ENCODE peak calls at places on chromosomes 1 and 21, in nine cellular contexts. M is fibroblast of lung; F is HFFc6; Z is A172; L is HS-5; P is retinal pigment epithelial cell; A is GM12865; K is stimulated activated CD8-positive, alpha-beta memory T cell treated with anti-CD3 and anti-CD28 coated beads, Interleukin-4, amount 100 ng/mL, for 4 hours; X is neural crest cell. T is an unnamed sample.

GRCh38 chr1:109826446-109826845 is 62.7 kb upstream of the EPS8L3 start:
- DNase-seq in M (no peak), F (no peak), Z (no peak), L (no peak), P (no peak), A (no peak), K (no peak), X (no peak), T (no peak)

GRCh38 chr21:35467536-35467935 is 418.4 kb upstream of the RUNX1 start:
- DNase-seq in M (no peak), F (peak; percentile 68), Z (no peak), L (no peak), P (no peak), A (no peak), K (no peak), X (no peak), T (peak; percentile 41)

GRCh38 chr1:143699731-143700130 is 272.1 kb downstream of the FAM72C start:
- DNase-seq in M (no peak), F (no peak), Z (no peak), L (no peak), P (no peak), A (no peak), K (no peak), X (no peak), T (no peak)

GRCh38 chr1:174413632-174414031 is 34.1 kb upstream of the GPR52 start:
- DNase-seq in M (peak; percentile 57), F (no peak), Z (no peak), L (no peak), P (no peak), A (no peak), K (no peak), X (no peak), T (peak; percentile 5)

GRCh38 chr21:28294046-28294445 is 698.6 kb downstream of the LTN1 start:
- DNase-seq in M (peak; percentile 42), F (peak; percentile 56), Z (peak; percentile 65), L (peak; percentile 49), P (no peak), A (no peak), K (no peak), X (no peak), T (peak; percentile 69)

GRCh38 chr1:53550201-53550741 is 91.1 kb downstream of the DMRTB1 start:
- DNase-seq in M (peak; percentile 82), F (no peak), Z (no peak), L (peak; percentile 14), P (no peak), A (no peak), K (no peak), X (no peak), T (peak; percentile 41)

GRCh38 chr1:174883361-174883760 is 116.4 kb upstream of the CACYBP start:
- DNase-seq in M (peak; percentile 44), F (peak; percentile 34), Z (no peak), L (no peak), P (no peak), A (peak; percentile 11), K (no peak), X (no peak), T (peak; percentile 7)

GRCh38 chr1:159884296-159884695 is 15.7 kb downstream of the CFAP45 start:
- DNase-seq in M (no peak), F (no peak), Z (no peak), L (no peak), P (no peak), A (no peak), K (no peak), X (no peak), T (no peak)

GRCh38 chr1:71068325-71069240 is 12.3 kb downstream of the ZRANB2 start:
- DNase-seq in M (no peak), F (no peak), Z (no peak), L (no peak), P (no peak), A (peak; percentile 38), K (no peak), X (no peak), T (no peak)

GRCh38 chr1:23868848-23869450 is 859 bp upstream of the FUCA1 start:
- DNase-seq in M (no peak), F (no peak), Z (no peak), L (no peak), P (no peak), A (peak; percentile 46), K (no peak), X (no peak), T (no peak)

T was measured in EL.